ENCODE peak calls at places on chromosome 12, in five cellular contexts. S is AG08396; Y is T-helper 9 cell; H is central memory CD4-positive, alpha-beta T cell; W is right cardiac atrium. E is an unnamed sample.

GRCh38 chr12:12835378-12836145 is 22.4 kb downstream of the DDX47 start:
- DNase-seq in Y (no peak), H (no peak), S (peak; percentile 29), W (no peak), E (no peak)

GRCh38 chr12:40474630-40475029 is 217.6 kb upstream of the CNTN1 start:
- DNase-seq in Y (no peak), H (no peak), W (no peak), S (no peak), E (no peak)

GRCh38 chr12:29762637-29763300 is 21.0 kb downstream of the TMTC1 start:
- DNase-seq in Y (no peak), S (no peak), H (no peak), W (peak; percentile 77), E (peak; percentile 69)

GRCh38 chr12:119476951-119477350 is 116.6 kb upstream of the TMEM233 start:
- DNase-seq in W (no peak), S (no peak), H (no peak), Y (no peak), E (no peak)

GRCh38 chr12:131929530-131930456 is 717 bp downstream of the PUS1 start:
- DNase-seq in Y (peak; percentile 23), W (peak; percentile 58), H (peak; percentile 35), S (peak; percentile 56), E (peak; percentile 38)

GRCh38 chr12:116528498-116528897 is 30.7 kb upstream of the MAP1LC3B2 start:
- DNase-seq in H (no peak), S (peak; percentile 32), Y (no peak), W (no peak), E (no peak)

GRCh38 chr12:116838395-116838794 is 42.8 kb downstream of the HRK start:
- DNase-seq in Y (no peak), S (no peak), W (no peak), H (no peak), E (no peak)

GRCh38 chr12:49698619-49699545 is 8.3 kb downstream of the FMNL3 start:
- DNase-seq in H (peak; percentile 13), W (peak; percentile 72), S (peak; percentile 45), Y (no peak), E (peak; percentile 41)

GRCh38 chr12:80216890-80217559 is 117.7 kb downstream of the OTOGL start:
- DNase-seq in H (no peak), S (no peak), W (peak; percentile 69), Y (no peak), E (no peak)

GRCh38 chr12:108107293-108107692 is 21.8 kb upstream of the WSCD2 start:
- DNase-seq in H (no peak), Y (no peak), S (no peak), W (no peak), E (no peak)

GRCh38 chr12:104734541-104735075 is 223.5 kb downstream of the SLC41A2 start:
- DNase-seq in H (no peak), W (no peak), Y (no peak), S (no peak), E (no peak)

E was measured in left ventricle myocardium superior.